ENCODE peak calls at places on chromosome 22, in four cellular contexts. One of them, this sample, is unnamed.

GRCh38 chr22:31229402-31230140 is 17.5 kb downstream of the LIMK2 start:
- DNase-seq in mucosa of descending colon: no peak
- DNase-seq in activated T-helper 9 cell treated with anti-CD3 and anti-CD28 coated beads, Interleukin-2, amount 50 U/mL, for 16 hours: no peak
- DNase-seq in activated CD4-positive, alpha-beta T cell treated with anti-CD3 and anti-CD28 coated beads for 48 hours: no peak
- DNase-seq in this sample: no peak

GRCh38 chr22:21103633-21104032 is 57.9 kb downstream of the LRRC74B start:
- DNase-seq in mucosa of descending colon: no peak
- DNase-seq in activated T-helper 9 cell treated with anti-CD3 and anti-CD28 coated beads, Interleukin-2, amount 50 U/mL, for 16 hours: no peak
- DNase-seq in activated CD4-positive, alpha-beta T cell treated with anti-CD3 and anti-CD28 coated beads for 48 hours: no peak
- DNase-seq in this sample: no peak

GRCh38 chr22:45785458-45785857 is 113.8 kb downstream of the ATXN10 start:
- DNase-seq in mucosa of descending colon: no peak
- DNase-seq in activated T-helper 9 cell treated with anti-CD3 and anti-CD28 coated beads, Interleukin-2, amount 50 U/mL, for 16 hours: no peak
- DNase-seq in activated CD4-positive, alpha-beta T cell treated with anti-CD3 and anti-CD28 coated beads for 48 hours: no peak
- DNase-seq in this sample: no peak

GRCh38 chr22:44109417-44109816 is 71.3 kb upstream of the PARVG start:
- DNase-seq in mucosa of descending colon: no peak
- DNase-seq in activated T-helper 9 cell treated with anti-CD3 and anti-CD28 coated beads, Interleukin-2, amount 50 U/mL, for 16 hours: no peak
- DNase-seq in activated CD4-positive, alpha-beta T cell treated with anti-CD3 and anti-CD28 coated beads for 48 hours: no peak
- DNase-seq in this sample: no peak

GRCh38 chr22:46287873-46288751 is 8.6 kb upstream of the GTSE1 start:
- DNase-seq in mucosa of descending colon: peak
- DNase-seq in activated T-helper 9 cell treated with anti-CD3 and anti-CD28 coated beads, Interleukin-2, amount 50 U/mL, for 16 hours: no peak
- DNase-seq in activated CD4-positive, alpha-beta T cell treated with anti-CD3 and anti-CD28 coated beads for 48 hours: peak
- DNase-seq in this sample: peak

GRCh38 chr22:41408665-41409064 is 26.9 kb downstream of the TEF start:
- DNase-seq in mucosa of descending colon: no peak
- DNase-seq in activated T-helper 9 cell treated with anti-CD3 and anti-CD28 coated beads, Interleukin-2, amount 50 U/mL, for 16 hours: no peak
- DNase-seq in activated CD4-positive, alpha-beta T cell treated with anti-CD3 and anti-CD28 coated beads for 48 hours: no peak
- DNase-seq in this sample: no peak

GRCh38 chr22:45743687-45744086 is 72.1 kb downstream of the ATXN10 start:
- DNase-seq in mucosa of descending colon: no peak
- DNase-seq in activated T-helper 9 cell treated with anti-CD3 and anti-CD28 coated beads, Interleukin-2, amount 50 U/mL, for 16 hours: no peak
- DNase-seq in activated CD4-positive, alpha-beta T cell treated with anti-CD3 and anti-CD28 coated beads for 48 hours: no peak
- DNase-seq in this sample: no peak

GRCh38 chr22:38460367-38460952 is 5.5 kb upstream of the KCNJ4 start:
- DNase-seq in mucosa of descending colon: no peak
- DNase-seq in activated T-helper 9 cell treated with anti-CD3 and anti-CD28 coated beads, Interleukin-2, amount 50 U/mL, for 16 hours: no peak
- DNase-seq in activated CD4-positive, alpha-beta T cell treated with anti-CD3 and anti-CD28 coated beads for 48 hours: no peak
- DNase-seq in this sample: no peak

GRCh38 chr22:40928657-40929056 is 22.5 kb upstream of the RBX1 start:
- DNase-seq in mucosa of descending colon: no peak
- DNase-seq in activated T-helper 9 cell treated with anti-CD3 and anti-CD28 coated beads, Interleukin-2, amount 50 U/mL, for 16 hours: no peak
- DNase-seq in activated CD4-positive, alpha-beta T cell treated with anti-CD3 and anti-CD28 coated beads for 48 hours: no peak
- DNase-seq in this sample: no peak

GRCh38 chr22:17086301-17086700 is 1.5 kb downstream of the IL17RA start:
- DNase-seq in mucosa of descending colon: no peak
- DNase-seq in activated T-helper 9 cell treated with anti-CD3 and anti-CD28 coated beads, Interleukin-2, amount 50 U/mL, for 16 hours: no peak
- DNase-seq in activated CD4-positive, alpha-beta T cell treated with anti-CD3 and anti-CD28 coated beads for 48 hours: peak
- DNase-seq in this sample: no peak

GRCh38 chr22:20606041-20606783 is 98.8 kb downstream of the MED15 start:
- DNase-seq in mucosa of descending colon: peak
- DNase-seq in activated T-helper 9 cell treated with anti-CD3 and anti-CD28 coated beads, Interleukin-2, amount 50 U/mL, for 16 hours: peak
- DNase-seq in activated CD4-positive, alpha-beta T cell treated with anti-CD3 and anti-CD28 coated beads for 48 hours: peak
- DNase-seq in this sample: peak

GRCh38 chr22:45246060-45246985 is 5.6 kb upstream of the KIAA0930 start:
- DNase-seq in mucosa of descending colon: no peak
- DNase-seq in activated T-helper 9 cell treated with anti-CD3 and anti-CD28 coated beads, Interleukin-2, amount 50 U/mL, for 16 hours: no peak
- DNase-seq in activated CD4-positive, alpha-beta T cell treated with anti-CD3 and anti-CD28 coated beads for 48 hours: no peak
- DNase-seq in this sample: peak

GRCh38 chr22:44143117-44143495 is 37.6 kb upstream of the PARVG start:
- DNase-seq in mucosa of descending colon: no peak
- DNase-seq in activated T-helper 9 cell treated with anti-CD3 and anti-CD28 coated beads, Interleukin-2, amount 50 U/mL, for 16 hours: no peak
- DNase-seq in activated CD4-positive, alpha-beta T cell treated with anti-CD3 and anti-CD28 coated beads for 48 hours: no peak
- DNase-seq in this sample: no peak

GRCh38 chr22:48249721-48250268 is 1487.3 kb downstream of the TBC1D22A start:
- DNase-seq in mucosa of descending colon: no peak
- DNase-seq in activated T-helper 9 cell treated with anti-CD3 and anti-CD28 coated beads, Interleukin-2, amount 50 U/mL, for 16 hours: no peak
- DNase-seq in activated CD4-positive, alpha-beta T cell treated with anti-CD3 and anti-CD28 coated beads for 48 hours: no peak
- DNase-seq in this sample: no peak

GRCh38 chr22:50641696-50642607 is 14.0 kb upstream of the ARSA start:
- DNase-seq in mucosa of descending colon: no peak
- DNase-seq in activated T-helper 9 cell treated with anti-CD3 and anti-CD28 coated beads, Interleukin-2, amount 50 U/mL, for 16 hours: no peak
- DNase-seq in activated CD4-positive, alpha-beta T cell treated with anti-CD3 and anti-CD28 coated beads for 48 hours: no peak
- DNase-seq in this sample: no peak

GRCh38 chr22:17912942-17913704 is 111.2 kb downstream of the MICAL3 start:
- DNase-seq in mucosa of descending colon: no peak
- DNase-seq in activated T-helper 9 cell treated with anti-CD3 and anti-CD28 coated beads, Interleukin-2, amount 50 U/mL, for 16 hours: no peak
- DNase-seq in activated CD4-positive, alpha-beta T cell treated with anti-CD3 and anti-CD28 coated beads for 48 hours: no peak
- DNase-seq in this sample: no peak

GRCh38 chr22:28341001-28341400 is 338.6 kb downstream of the TTC28 start:
- DNase-seq in mucosa of descending colon: no peak
- DNase-seq in activated T-helper 9 cell treated with anti-CD3 and anti-CD28 coated beads, Interleukin-2, amount 50 U/mL, for 16 hours: no peak
- DNase-seq in activated CD4-positive, alpha-beta T cell treated with anti-CD3 and anti-CD28 coated beads for 48 hours: no peak
- DNase-seq in this sample: no peak

GRCh38 chr22:46687045-46687444 is 51.0 kb downstream of the CERK start:
- DNase-seq in mucosa of descending colon: no peak
- DNase-seq in activated T-helper 9 cell treated with anti-CD3 and anti-CD28 coated beads, Interleukin-2, amount 50 U/mL, for 16 hours: no peak
- DNase-seq in activated CD4-positive, alpha-beta T cell treated with anti-CD3 and anti-CD28 coated beads for 48 hours: no peak
- DNase-seq in this sample: no peak

GRCh38 chr22:24975813-24976341 is 23.4 kb downstream of the KIAA1671 start:
- DNase-seq in mucosa of descending colon: peak
- DNase-seq in activated T-helper 9 cell treated with anti-CD3 and anti-CD28 coated beads, Interleukin-2, amount 50 U/mL, for 16 hours: no peak
- DNase-seq in activated CD4-positive, alpha-beta T cell treated with anti-CD3 and anti-CD28 coated beads for 48 hours: no peak
- DNase-seq in this sample: no peak

GRCh38 chr22:48960576-48960975 is 867.1 kb downstream of the BRD1 start:
- DNase-seq in mucosa of descending colon: peak
- DNase-seq in activated T-helper 9 cell treated with anti-CD3 and anti-CD28 coated beads, Interleukin-2, amount 50 U/mL, for 16 hours: no peak
- DNase-seq in activated CD4-positive, alpha-beta T cell treated with anti-CD3 and anti-CD28 coated beads for 48 hours: no peak
- DNase-seq in this sample: no peak